ENCODE peak calls at places on chromosome 3, in nine cellular contexts. H is GM12864, E is NCI-H1092 treated with DMSO at 0.1 percent for 48 hours, J is HCT116, C is T-helper 2 cell, M is mesenchymal stem cell, D is NCI-H2171 treated with DMSO at 0.1 percent for 48 hours, L is coronary artery, S is pons. R is an unnamed sample.

GRCh38 chr3:44125882-44126281 is 115.8 kb upstream of the TOPAZ1 start:
- DNase-seq in J (no peak), H (no peak), E (no peak), D (no peak), L (no peak), C (no peak), M (no peak), S (no peak), R (no peak)

GRCh38 chr3:125051715-125052581 is 3.8 kb downstream of the HEG1 start:
- DNase-seq in H (no peak), E (no peak), D (peak), C (peak), M (peak), J (no peak), L (peak), S (no peak), R (peak)

GRCh38 chr3:194446754-194447153 is 40.0 kb downstream of the ATP13A3 start:
- DNase-seq in J (no peak), E (no peak), M (no peak), S (no peak), C (no peak), L (no peak), H (no peak), D (no peak), R (no peak)

GRCh38 chr3:148219995-148220394 is 477.7 kb upstream of the AGTR1 start:
- DNase-seq in J (no peak), S (no peak), H (no peak), D (no peak), M (no peak), C (no peak), E (no peak), L (no peak), R (no peak)

GRCh38 chr3:94520364-94520763 is 457.5 kb downstream of the NSUN3 start:
- DNase-seq in L (no peak), H (no peak), M (no peak), C (no peak), J (no peak), D (no peak), E (no peak), S (no peak), R (no peak)

GRCh38 chr3:47799733-47800132 is 3.2 kb upstream of the DHX30 start:
- DNase-seq in S (no peak), H (no peak), E (no peak), M (no peak), J (no peak), C (peak), L (no peak), D (no peak), R (no peak)

GRCh38 chr3:66602237-66602636 is 101.4 kb upstream of the LRIG1 start:
- DNase-seq in J (no peak), D (no peak), H (no peak), C (no peak), E (no peak), S (no peak), M (no peak), L (no peak), R (no peak)

GRCh38 chr3:169668081-169668956 is 4.8 kb upstream of the MECOM start:
- DNase-seq in L (no peak), H (no peak), E (peak), M (peak), J (no peak), C (peak), D (peak), S (no peak), R (peak)

GRCh38 chr3:46690798-46691197 is 2.7 kb downstream of the ALS2CL start:
- DNase-seq in J (no peak), H (no peak), D (no peak), C (no peak), S (no peak), L (no peak), M (no peak), E (no peak), R (no peak)

GRCh38 chr3:97917813-97918536 is 54.3 kb downstream of the RIOX2 start:
- DNase-seq in C (no peak), E (no peak), J (no peak), S (no peak), L (no peak), D (no peak), H (no peak), M (peak), R (no peak)

GRCh38 chr3:84547971-84548970 is 410.5 kb upstream of the CADM2 start:
- DNase-seq in D (peak), C (peak), H (no peak), E (peak), M (no peak), S (peak), L (no peak), J (no peak), R (no peak)

GRCh38 chr3:168977696-168978374 is 685.7 kb downstream of the MECOM start:
- DNase-seq in J (no peak), D (no peak), E (no peak), L (no peak), S (peak), M (no peak), C (no peak), H (no peak), R (no peak)

GRCh38 chr3:140910860-140911259 is 30.8 kb upstream of the SLC25A36 start:
- DNase-seq in J (peak), D (peak), L (no peak), H (no peak), C (no peak), M (peak), S (peak), E (no peak), R (no peak)

GRCh38 chr3:23810342-23811116 is 4.8 kb downstream of the UBE2E1 start:
- DNase-seq in L (peak), J (no peak), C (peak), S (peak), D (peak), H (no peak), E (peak), M (peak), R (peak)

GRCh38 chr3:10867384-10867783 is 51.4 kb downstream of the SLC6A11 start:
- DNase-seq in D (no peak), E (no peak), M (no peak), H (no peak), C (no peak), L (no peak), J (no peak), S (no peak), R (no peak)

GRCh38 chr3:116314476-116314875 is 130.8 kb downstream of the LSAMP start:
- DNase-seq in C (no peak), M (peak), H (no peak), E (no peak), D (no peak), S (no peak), L (no peak), J (no peak), R (no peak)

GRCh38 chr3:52401021-52401420 is 43.9 kb downstream of the SEMA3G start:
- DNase-seq in D (no peak), H (no peak), S (no peak), M (no peak), J (no peak), L (no peak), E (no peak), C (no peak), R (no peak)

GRCh38 chr3:16280671-16281070 is 15.7 kb downstream of the OXNAD1 start:
- DNase-seq in S (no peak), H (no peak), M (no peak), L (no peak), C (no peak), E (no peak), D (no peak), J (no peak), R (no peak)

GRCh38 chr3:113533534-113533892 is 1.2 kb downstream of the SIDT1 start:
- DNase-seq in J (no peak), H (no peak), S (no peak), C (peak), M (no peak), L (no peak), E (no peak), D (no peak), R (no peak)

GRCh38 chr3:52313774-52314188 is 2.3 kb upstream of the DNAH1 start:
- DNase-seq in L (no peak), S (peak), E (no peak), D (no peak), C (no peak), H (peak), J (no peak), M (peak), R (no peak)

GRCh38 chr3:113546414-113546893 is 14.1 kb downstream of the SIDT1 start:
- DNase-seq in S (no peak), J (no peak), M (no peak), D (no peak), C (no peak), L (no peak), H (peak), E (no peak), R (no peak)

GRCh38 chr3:160981217-160981938 is 123.8 kb downstream of the B3GALNT1 start:
- DNase-seq in D (no peak), S (peak), C (peak), L (no peak), H (peak), J (no peak), E (no peak), M (peak), R (peak)

GRCh38 chr3:47347217-47347801 is 33.5 kb upstream of the PTPN23 start:
- DNase-seq in L (no peak), C (no peak), J (no peak), E (no peak), M (peak), D (no peak), S (peak), H (peak), R (no peak)

GRCh38 chr3:187567026-187567425 is 103.2 kb downstream of the SST start:
- DNase-seq in S (no peak), H (no peak), E (no peak), D (no peak), C (no peak), J (no peak), L (no peak), M (no peak), R (no peak)

GRCh38 chr3:88005066-88005465 is 53.7 kb downstream of the CGGBP1 start:
- DNase-seq in D (no peak), E (no peak), S (peak), J (peak), H (no peak), L (no peak), M (peak), C (peak), R (no peak)

GRCh38 chr3:102301155-102301554 is 133.7 kb upstream of the ZPLD1 start:
- DNase-seq in J (no peak), E (no peak), M (no peak), S (no peak), D (no peak), L (no peak), C (no peak), H (no peak), R (no peak)

R was measured in stimulated activated naive CD8-positive, alpha-beta T cell treated with anti-CD3 and anti-CD28 coated beads, Interleukin-15, amount 100 ng/mL, for 72 hours.